ENCODE peak calls at places on chromosomes 16 and 17, in five cellular contexts. L is lung, E is tibial artery, B is neural progenitor cell, Y is endodermal cell. I is an unnamed sample. For H3K9me3, the result is how much of the 10 kb centered on the place peaks cover.

GRCh38 chr17:74962622-74963394 is 9.8 kb downstream of the HID1 start:
- DNase-seq in L (no peak), E (no peak), B (no peak), Y (no peak), I (no peak)

GRCh38 chr16:2289282-2289681 is 21.4 kb upstream of the RNPS1 start:
- DNase-seq in L (no peak), E (no peak), B (no peak), Y (no peak), I (no peak)

GRCh38 chr17:79388556-79389295 is 222.1 kb downstream of the RBFOX3 start:
- DNase-seq in L (peak), E (no peak), B (peak), Y (peak), I (no peak)

GRCh38 chr16:67021321-67021720 is 7.6 kb upstream of the CBFB start:
- DNase-seq in L (no peak), E (peak), B (no peak), Y (peak), I (no peak)

GRCh38 chr17:31130286-31131224 is 35.8 kb downstream of the NF1 start:
- DNase-seq in L (no peak), E (no peak), B (peak), Y (peak), I (no peak)

GRCh38 chr16:85767569-85767968 is 16.7 kb upstream of the C16orf74 start:
- DNase-seq in L (no peak), E (no peak), B (no peak), Y (no peak), I (no peak)

GRCh38 chr16:87461466-87461975 is 31.3 kb downstream of the ZCCHC14 start:
- DNase-seq in L (peak), E (peak), B (peak), Y (peak), I (peak)

GRCh38 chr16:59042296-59042695 is 308.2 kb upstream of the GOT2 start:
- DNase-seq in L (no peak), E (no peak), B (no peak), Y (no peak), I (no peak)

DNA sequence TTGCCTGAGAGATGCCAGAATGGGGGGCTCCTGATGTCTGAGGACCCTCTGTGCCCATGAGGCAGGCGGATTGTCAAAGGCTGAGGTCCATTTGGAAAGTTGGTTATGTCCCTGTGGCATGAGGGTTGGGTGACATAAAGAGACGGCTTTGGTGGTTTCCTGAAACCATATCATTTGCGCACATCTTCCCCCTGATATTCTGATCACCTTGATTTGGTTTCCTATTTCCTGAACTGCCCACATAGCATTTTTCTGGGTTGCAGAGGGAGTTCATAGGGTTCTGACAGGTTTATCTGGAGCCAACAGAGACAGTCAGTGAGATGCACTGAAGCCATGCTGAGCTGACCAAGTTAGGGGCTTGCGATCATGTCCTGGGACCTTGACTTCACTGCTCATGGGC is 15.7 kb upstream of the RNF222 start:
- DNase-seq in L (no peak), E (no peak), B (no peak), Y (no peak), I (peak)
- H3K27ac ChIP-seq in L (no peak), E (no peak), B (no peak), Y (no peak), I (no peak)

DNA sequence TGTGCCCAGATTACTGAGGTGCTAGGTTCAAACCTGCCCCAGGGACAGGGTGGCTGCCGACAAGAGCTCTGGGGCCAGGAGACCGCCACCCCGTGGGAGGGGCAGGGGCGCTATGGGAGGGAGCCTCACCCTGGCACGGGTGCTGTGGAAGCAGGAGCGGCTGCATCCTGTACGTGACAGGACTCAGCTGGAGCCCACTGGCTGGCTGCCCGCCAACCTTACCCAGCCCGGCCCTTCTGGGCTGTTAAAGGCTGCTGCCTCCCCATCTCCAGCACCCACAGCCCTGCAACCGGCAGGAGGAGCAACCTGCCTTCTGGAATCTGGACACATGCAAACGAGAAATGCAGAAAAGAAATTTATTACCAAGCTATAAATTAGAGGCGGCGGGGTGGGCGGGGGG is 11.2 kb downstream of the PAM16 start:
- DNase-seq in L (no peak), E (no peak), B (no peak), Y (no peak), I (no peak)
- TF ChIP-seq CTCF in L (no peak), E (no peak), B (no peak), Y (no peak), I (no peak)

GRCh38 chr16:12137344-12138094 is 161.0 kb downstream of the SNX29 start:
- DNase-seq in L (no peak), E (no peak), B (no peak), Y (no peak), I (no peak)
- H3K9me3 ChIP-seq in L (under half), E (under half), B (under half), Y (under half), I (under half)

DNA sequence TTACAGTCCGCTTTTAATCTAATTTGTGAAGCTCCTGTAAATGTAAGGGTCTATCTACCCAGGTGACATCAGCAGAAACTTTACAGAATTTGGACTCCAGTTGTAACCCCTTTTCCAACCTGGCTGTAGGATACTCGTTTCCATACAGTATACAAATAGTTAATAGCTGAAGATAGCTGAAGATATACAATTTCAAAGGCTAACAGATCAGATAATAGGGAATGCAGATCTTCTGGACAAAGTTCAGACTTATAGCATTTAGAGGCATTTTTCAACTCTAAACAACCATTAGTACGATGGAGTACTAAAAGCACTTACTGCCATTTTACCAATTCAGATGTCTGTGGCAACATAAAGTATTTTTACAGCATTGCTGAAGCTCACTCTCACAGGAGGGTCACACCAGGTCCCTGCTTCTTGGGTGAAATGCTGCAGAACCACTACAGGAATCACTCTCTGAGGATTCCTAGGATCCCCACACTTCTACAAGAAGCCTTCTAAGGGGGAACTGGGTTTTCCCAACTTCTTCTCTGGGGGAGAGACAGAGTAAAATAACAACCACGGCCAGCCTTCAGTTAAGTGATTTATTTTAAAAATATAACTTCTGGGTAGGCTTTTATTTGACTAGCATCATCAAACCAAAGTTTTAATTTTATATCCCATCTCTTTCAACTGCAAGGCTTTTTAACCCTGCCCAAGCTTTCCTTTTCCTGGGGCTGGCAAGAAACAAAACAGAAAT is 2.9 kb downstream of the VEZF1 start:
- DNase-seq in L (no peak), E (no peak), B (no peak), Y (no peak), I (no peak)
- H3K27ac ChIP-seq in L (peak), E (no peak), B (no peak), Y (no peak), I (no peak)

GRCh38 chr17:64015447-64015846 is 5.0 kb downstream of the ICAM2 start:
- DNase-seq in L (no peak), E (no peak), B (no peak), Y (peak), I (no peak)

GRCh38 chr17:64019486-64020067 is 856 bp downstream of the ICAM2 start:
- DNase-seq in L (no peak), E (no peak), B (no peak), Y (peak), I (no peak)

GRCh38 chr17:64016248-64016784 is 4.1 kb downstream of the ICAM2 start:
- DNase-seq in L (no peak), E (no peak), B (no peak), Y (peak), I (peak)

GRCh38 chr17:64016974-64017373 is 3.5 kb downstream of the ICAM2 start:
- DNase-seq in L (no peak), E (no peak), B (no peak), Y (no peak), I (no peak)

GRCh38 chr17:64017381-64017980 is 3.0 kb downstream of the ICAM2 start:
- DNase-seq in L (no peak), E (no peak), B (no peak), Y (no peak), I (no peak)
- TF ChIP-seq CTCF in L (no peak), E (peak), B (peak), Y (peak), I (no peak)

I was measured in ascending aorta.